ENCODE peak calls at places on chromosomes 5 and 9, in four cellular contexts. L is EL, U is left ventricle myocardium superior, V is endothelial cell of umbilical vein. H is an unnamed sample.

GRCh38 chr5:159620853-159621540 is 290.7 kb upstream of the IL12B start:
- DNase-seq in L (peak), U (no peak), V (no peak), H (no peak)

GRCh38 chr5:171750316-171750788 is 35.3 kb upstream of the SMIM23 start:
- DNase-seq in L (peak), U (peak), V (peak), H (peak)

GRCh38 chr5:148465381-148466290 is 81.9 kb downstream of the FBXO38 start:
- DNase-seq in L (no peak), U (no peak), V (no peak), H (no peak)

GRCh38 chr5:135553688-135554462 is 18.1 kb upstream of the NEUROG1 start:
- DNase-seq in L (peak), U (no peak), V (no peak), H (no peak)

GRCh38 chr5:58466939-58467338 is 7.1 kb upstream of the PLK2 start:
- DNase-seq in L (peak), U (no peak), V (peak), H (no peak)

GRCh38 chr5:89204766-89205165 is 321.8 kb upstream of the MEF2C start:
- DNase-seq in L (no peak), U (no peak), V (no peak), H (no peak)

GRCh38 chr5:9622891-9623547 is 7.1 kb downstream of the TAS2R1 start:
- DNase-seq in L (peak), U (no peak), V (no peak), H (no peak)

GRCh38 chr9:128946945-128947422 is 419 bp downstream of the DOLK start:
- DNase-seq in L (peak), U (peak), V (no peak), H (peak)

GRCh38 chr5:115685966-115686691 is 60.3 kb upstream of the TMED7 start:
- DNase-seq in L (peak), U (no peak), V (no peak), H (no peak)

GRCh38 chr9:37818849-37819248 is 18.3 kb downstream of the DCAF10 start:
- DNase-seq in L (no peak), U (no peak), V (no peak), H (no peak)

GRCh38 chr5:55313870-55314617 is 6.3 kb downstream of the MTREX start:
- DNase-seq in L (no peak), U (no peak), V (no peak), H (no peak)

GRCh38 chr9:125176632-125177031 is 13.0 kb downstream of the PPP6C start:
- DNase-seq in L (no peak), U (no peak), V (no peak), H (no peak)

H was measured in psoas muscle.